ENCODE peak calls at places on chromosome 1, in eight cellular contexts. D, K, O, C, V, M, E and T are unnamed samples.
A peak's percentile ranks its signal among the peaks of the same experiment; 100 is the strongest.

GRCh38 chr1:48052923-48053291 is 55.7 kb upstream of the TRABD2B start:
- DNase-seq in D (no peak), K (no peak), O (no peak), C (no peak), V (no peak), M (no peak), E (no peak), T (no peak)

GRCh38 chr1:151905070-151905442 is 4.3 kb downstream of the THEM4 start:
- DNase-seq in D (no peak), K (no peak), O (no peak), C (no peak), V (peak; percentile 58), M (no peak), E (peak; percentile 11), T (no peak)

GRCh38 chr1:97252925-97253324 is 531.3 kb downstream of the PTBP2 start:
- DNase-seq in D (no peak), K (no peak), O (no peak), C (no peak), V (no peak), M (no peak), E (no peak), T (no peak)

GRCh38 chr1:95793893-95794292 is 559.9 kb downstream of the RWDD3 start:
- DNase-seq in D (no peak), K (peak; percentile 1), O (no peak), C (no peak), V (no peak), M (no peak), E (no peak), T (no peak)

GRCh38 chr1:29271724-29272123 is 35.4 kb downstream of the PTPRU start:
- DNase-seq in D (no peak), K (peak; percentile 83), O (no peak), C (no peak), V (no peak), M (peak; percentile 90), E (no peak), T (peak; percentile 66)

GRCh38 chr1:2973661-2974593 is 47.3 kb upstream of the ACTRT2 start:
- DNase-seq in D (peak; percentile 59), K (no peak), O (peak; percentile 18), C (no peak), V (no peak), M (peak; percentile 69), E (no peak), T (no peak)

GRCh38 chr1:98797506-98797905 is 136.0 kb downstream of the SNX7 start:
- DNase-seq in D (no peak), K (no peak), O (no peak), C (no peak), V (no peak), M (no peak), E (no peak), T (no peak)

GRCh38 chr1:54459714-54460113 is 53.5 kb upstream of the SSBP3 start:
- DNase-seq in D (no peak), K (no peak), O (no peak), C (no peak), V (no peak), M (no peak), E (no peak), T (no peak)

GRCh38 chr1:10681296-10682113 is 114.9 kb downstream of the CASZ1 start:
- DNase-seq in D (no peak), K (no peak), O (no peak), C (no peak), V (no peak), M (no peak), E (no peak), T (no peak)

GRCh38 chr1:227929746-227930472 is 17.8 kb downstream of the WNT9A start:
- DNase-seq in D (no peak), K (no peak), O (no peak), C (no peak), V (no peak), M (no peak), E (no peak), T (no peak)

GRCh38 chr1:25586181-25586588 is 30.4 kb upstream of the MAN1C1 start:
- DNase-seq in D (no peak), K (no peak), O (no peak), C (no peak), V (no peak), M (no peak), E (no peak), T (no peak)

GRCh38 chr1:11101347-11101746 is 1.7 kb upstream of the EXOSC10 start:
- DNase-seq in D (no peak), K (no peak), O (no peak), C (no peak), V (no peak), M (peak; percentile 80), E (no peak), T (no peak)

GRCh38 chr1:33120436-33121231 is 39.7 kb downstream of the AZIN2 start:
- DNase-seq in D (no peak), K (no peak), O (no peak), C (no peak), V (no peak), M (peak; percentile 70), E (no peak), T (no peak)

GRCh38 chr1:77282866-77283539 is 1.2 kb downstream of the AK5 start:
- DNase-seq in D (peak; percentile 55), K (peak; percentile 14), O (peak; percentile 49), C (peak; percentile 18), V (peak; percentile 35), M (no peak), E (no peak), T (no peak)

GRCh38 chr1:247862756-247863155 is 5.8 kb downstream of the TRIM58 start:
- DNase-seq in D (no peak), K (no peak), O (no peak), C (no peak), V (no peak), M (no peak), E (no peak), T (no peak)

GRCh38 chr1:33577663-33578062 is 105.2 kb downstream of the ZSCAN20 start:
- DNase-seq in D (no peak), K (no peak), O (no peak), C (no peak), V (no peak), M (no peak), E (no peak), T (no peak)

GRCh38 chr1:198472123-198472522 is 68.4 kb downstream of the ATP6V1G3 start:
- DNase-seq in D (no peak), K (no peak), O (no peak), C (no peak), V (no peak), M (no peak), E (no peak), T (no peak)

GRCh38 chr1:6743189-6744101 is 41.8 kb upstream of the CAMTA1 start:
- DNase-seq in D (peak; percentile 47), K (peak; percentile 81), O (no peak), C (no peak), V (peak; percentile 26), M (peak; percentile 86), E (no peak), T (peak; percentile 60)

GRCh38 chr1:160539896-160540858 is 17.1 kb upstream of the SLAMF6 start:
- DNase-seq in D (no peak), K (no peak), O (no peak), C (no peak), V (no peak), M (no peak), E (peak; percentile 47), T (no peak)

GRCh38 chr1:109354940-109355339 is 42.8 kb downstream of the SORT1 start:
- DNase-seq in D (no peak), K (no peak), O (no peak), C (no peak), V (no peak), M (no peak), E (no peak), T (no peak)

GRCh38 chr1:11888877-11889208 is 30.1 kb upstream of the NPPB start:
- DNase-seq in D (no peak), K (no peak), O (no peak), C (no peak), V (no peak), M (no peak), E (no peak), T (no peak)

GRCh38 chr1:157968951-157969350 is 24.5 kb upstream of the KIRREL1 start:
- DNase-seq in D (no peak), K (peak; percentile 88), O (no peak), C (no peak), V (no peak), M (no peak), E (no peak), T (peak; percentile 87)

GRCh38 chr1:230351516-230351915 is 74.6 kb downstream of the PGBD5 start:
- DNase-seq in D (no peak), K (no peak), O (no peak), C (no peak), V (no peak), M (no peak), E (no peak), T (no peak)